ENCODE peak calls at places on chromosome 6, in ten cellular contexts. N, A, B, Q, H, K, T, F, D and S are unnamed samples.

GRCh38 chr6:140460267-140460666 is 1085.8 kb upstream of the CITED2 start:
- DNase-seq in D (no peak), T (no peak), N (no peak), F (no peak), B (no peak), H (peak), Q (no peak), A (no peak), K (no peak), S (no peak)

GRCh38 chr6:167676000-167676665 is 150.6 kb upstream of the AFDN start:
- DNase-seq in N (no peak), D (peak), K (no peak), A (no peak), B (no peak), Q (no peak), T (no peak), F (no peak), H (peak), S (no peak)

GRCh38 chr6:165849539-165850430 is 186.7 kb upstream of the PDE10A start:
- DNase-seq in A (no peak), D (peak), N (no peak), T (no peak), Q (no peak), F (no peak), H (no peak), K (no peak), B (no peak), S (no peak)

GRCh38 chr6:18586133-18586532 is 199.0 kb downstream of the RNF144B start:
- DNase-seq in B (no peak), K (no peak), F (no peak), A (no peak), T (no peak), Q (no peak), H (no peak), D (no peak), N (no peak), S (no peak)

GRCh38 chr6:6494677-6495076 is 93.8 kb upstream of the LY86 start:
- DNase-seq in F (peak), H (peak), B (peak), Q (peak), D (no peak), K (peak), T (peak), N (no peak), A (no peak), S (peak)

GRCh38 chr6:44268095-44268628 is 2.1 kb upstream of the TMEM151B start:
- DNase-seq in H (peak), A (peak), K (peak), T (peak), F (peak), N (peak), B (peak), D (peak), Q (peak), S (peak)

GRCh38 chr6:166488081-166488685 is 98.3 kb downstream of the RAMACL start:
- DNase-seq in F (peak), Q (peak), N (peak), B (no peak), H (peak), T (peak), D (peak), A (peak), K (peak), S (peak)

GRCh38 chr6:134630468-134631180 is 312.7 kb upstream of the SGK1 start:
- DNase-seq in F (peak), K (no peak), T (peak), H (peak), Q (peak), N (no peak), B (peak), A (no peak), D (no peak), S (peak)

GRCh38 chr6:144482142-144482541 is 197.0 kb downstream of the UTRN start:
- DNase-seq in F (peak), Q (peak), K (peak), H (peak), A (peak), D (peak), N (peak), T (peak), B (peak), S (peak)
- TF ChIP-seq CTCF in F (peak), Q (peak), K (peak), H (peak), A (peak), D (peak), N (peak), T (peak), B (peak), S (peak)

DNA sequence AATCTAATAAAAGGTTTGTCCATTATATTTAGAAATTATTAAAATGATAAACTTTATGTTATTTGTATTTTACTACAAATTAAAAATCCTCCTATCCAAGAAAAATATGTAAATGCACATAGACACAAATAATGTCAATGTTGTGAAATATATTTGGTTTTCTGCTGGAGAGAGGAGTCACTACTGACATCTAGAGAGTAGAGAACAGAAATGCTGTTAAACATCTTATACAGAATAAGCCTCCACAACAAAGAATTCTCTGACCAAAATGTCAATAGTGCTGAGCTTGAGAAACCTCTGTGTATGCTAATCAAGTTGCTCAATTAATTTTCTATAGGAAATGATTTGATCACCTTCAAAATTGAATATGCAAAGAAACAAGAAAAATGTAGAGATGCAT is 12.4 kb downstream of the HTR1B start:
- DNase-seq in F (no peak), Q (no peak), K (no peak), D (peak), B (no peak), N (no peak), A (no peak), H (no peak), T (no peak), S (no peak)
- TF ChIP-seq CTCF in F (no peak), Q (no peak), K (no peak), D (peak), B (no peak), N (peak), A (no peak), H (no peak), T (no peak), S (no peak)

GRCh38 chr6:67642582-67642981 is 992.5 kb upstream of the ADGRB3 start:
- DNase-seq in Q (no peak), B (peak), K (no peak), T (no peak), H (no peak), N (no peak), F (no peak), A (no peak), D (no peak), S (no peak)
- TF ChIP-seq CTCF in Q (no peak), B (no peak), K (no peak), T (no peak), H (no peak), N (no peak), F (no peak), A (no peak), D (no peak), S (no peak)

GRCh38 chr6:97437087-97437486 is 154.1 kb upstream of the MMS22L start:
- DNase-seq in H (no peak), T (no peak), F (no peak), D (peak), A (no peak), N (no peak), B (peak), K (no peak), Q (peak), S (peak)
- TF ChIP-seq CTCF in H (peak), T (no peak), F (peak), D (peak), A (no peak), N (peak), B (peak), K (no peak), Q (peak), S (peak)

DNA sequence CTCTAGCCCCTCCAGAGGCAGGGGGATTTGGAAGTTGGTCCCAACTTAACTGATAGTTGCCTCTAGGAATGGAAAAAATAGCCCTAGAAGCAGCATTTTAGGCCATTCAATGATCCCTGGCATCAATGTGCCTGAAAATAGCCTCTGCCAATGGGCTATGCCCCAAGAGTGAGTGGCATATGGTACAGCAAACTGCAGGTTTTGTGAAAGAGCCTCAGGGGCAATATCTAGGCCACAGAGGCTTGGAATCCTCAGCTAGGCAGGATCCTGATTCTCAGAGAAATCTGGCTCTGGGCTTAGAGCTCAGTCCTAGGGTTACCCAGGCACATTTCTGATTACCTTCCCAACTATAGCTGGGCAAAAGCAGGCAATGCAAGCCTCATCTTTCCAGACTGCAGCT is 104.4 kb upstream of the MOCS1 start:
- DNase-seq in T (no peak), F (no peak), B (no peak), K (no peak), N (no peak), D (no peak), H (no peak), Q (no peak), A (no peak), S (no peak)
- TF ChIP-seq CTCF in T (no peak), F (no peak), B (no peak), K (no peak), N (no peak), D (no peak), H (no peak), Q (no peak), A (no peak), S (no peak)

DNA sequence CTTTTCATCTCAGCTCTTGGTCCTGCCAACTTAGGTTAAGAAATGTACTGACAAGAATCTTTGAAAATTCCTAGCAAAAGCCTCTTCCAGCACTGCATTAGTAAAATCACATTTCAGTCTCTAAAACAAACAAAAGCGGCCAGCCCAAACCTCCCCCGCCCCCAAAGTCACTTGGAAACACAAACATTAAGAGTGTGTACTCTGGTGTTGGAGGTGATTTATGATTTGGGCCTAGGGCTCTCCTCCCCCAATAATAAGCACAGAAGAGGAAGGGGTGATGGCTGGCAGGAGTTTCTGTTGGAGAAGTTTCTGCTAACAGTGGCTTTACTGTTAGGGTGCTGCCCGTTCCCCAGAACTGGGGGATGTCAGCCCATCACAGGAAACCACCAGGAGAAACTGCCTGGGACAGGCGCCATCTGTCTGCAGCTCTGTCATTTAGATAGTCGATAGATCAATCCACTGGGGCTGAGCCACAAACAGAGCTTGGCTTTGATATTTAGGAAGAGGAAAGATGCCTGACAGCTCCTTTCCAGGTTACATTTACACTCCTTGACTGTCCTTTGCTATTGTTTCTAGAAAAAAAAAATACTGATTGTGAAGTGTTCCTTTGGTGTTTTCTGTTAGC is 199.5 kb downstream of the CD83 start:
- DNase-seq in Q (peak), F (no peak), T (peak), N (no peak), K (no peak), B (peak), H (peak), A (no peak), D (no peak), S (peak)
- TF ChIP-seq CTCF in Q (peak), F (no peak), T (no peak), N (peak), K (no peak), B (peak), H (no peak), A (no peak), D (no peak), S (peak)

DNA sequence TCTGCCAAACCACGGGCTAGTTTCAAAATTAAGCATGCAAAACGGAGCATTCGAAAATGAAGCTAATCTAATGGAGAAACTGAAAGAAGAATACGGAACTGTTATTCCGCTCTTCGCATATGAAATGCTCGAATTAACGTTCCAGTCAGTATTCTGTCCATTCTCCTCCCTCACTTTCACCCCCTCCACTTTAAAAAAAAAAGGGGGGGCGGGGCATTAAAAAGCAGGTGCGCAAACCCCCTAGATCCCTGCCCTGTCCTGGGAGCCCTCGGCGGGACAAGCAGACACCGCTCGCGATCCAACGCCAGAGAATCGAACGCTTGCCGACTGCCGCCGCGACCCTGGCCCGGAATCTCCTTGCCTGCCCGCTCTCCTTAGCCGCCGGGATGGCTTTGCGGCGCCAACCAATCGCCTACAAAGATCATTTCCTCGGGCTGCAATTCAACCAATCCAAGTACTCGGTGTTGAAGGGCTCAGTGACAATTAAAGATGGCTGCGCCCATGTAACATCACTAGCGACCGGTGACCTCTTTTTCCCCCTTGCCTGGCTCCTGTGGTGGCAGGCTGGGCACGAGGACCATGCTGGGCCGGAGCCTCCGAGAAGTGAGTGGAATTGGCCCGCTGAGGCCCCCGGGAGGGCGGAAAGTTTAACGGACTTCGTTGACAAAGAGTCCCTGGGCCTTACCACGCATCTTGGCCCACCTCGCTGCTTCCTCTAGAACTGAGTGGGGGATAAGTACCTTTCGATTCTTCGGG is at the start of the genes QRSL1 and RTN4IP1:
- DNase-seq in N (peak), Q (peak), K (peak), F (peak), A (peak), D (peak), H (peak), T (peak), B (peak), S (peak)
- TF ChIP-seq CTCF in N (no peak), Q (no peak), K (no peak), F (no peak), A (no peak), D (no peak), H (no peak), T (no peak), B (no peak), S (no peak)

GRCh38 chr6:328184-328670 is 35.9 kb downstream of the DUSP22 start:
- DNase-seq in D (peak), A (no peak), T (peak), F (peak), K (no peak), Q (peak), B (peak), H (peak), N (peak), S (peak)
- TF ChIP-seq CTCF in D (no peak), A (no peak), T (no peak), F (no peak), K (no peak), Q (no peak), B (no peak), H (no peak), N (no peak), S (no peak)

DNA sequence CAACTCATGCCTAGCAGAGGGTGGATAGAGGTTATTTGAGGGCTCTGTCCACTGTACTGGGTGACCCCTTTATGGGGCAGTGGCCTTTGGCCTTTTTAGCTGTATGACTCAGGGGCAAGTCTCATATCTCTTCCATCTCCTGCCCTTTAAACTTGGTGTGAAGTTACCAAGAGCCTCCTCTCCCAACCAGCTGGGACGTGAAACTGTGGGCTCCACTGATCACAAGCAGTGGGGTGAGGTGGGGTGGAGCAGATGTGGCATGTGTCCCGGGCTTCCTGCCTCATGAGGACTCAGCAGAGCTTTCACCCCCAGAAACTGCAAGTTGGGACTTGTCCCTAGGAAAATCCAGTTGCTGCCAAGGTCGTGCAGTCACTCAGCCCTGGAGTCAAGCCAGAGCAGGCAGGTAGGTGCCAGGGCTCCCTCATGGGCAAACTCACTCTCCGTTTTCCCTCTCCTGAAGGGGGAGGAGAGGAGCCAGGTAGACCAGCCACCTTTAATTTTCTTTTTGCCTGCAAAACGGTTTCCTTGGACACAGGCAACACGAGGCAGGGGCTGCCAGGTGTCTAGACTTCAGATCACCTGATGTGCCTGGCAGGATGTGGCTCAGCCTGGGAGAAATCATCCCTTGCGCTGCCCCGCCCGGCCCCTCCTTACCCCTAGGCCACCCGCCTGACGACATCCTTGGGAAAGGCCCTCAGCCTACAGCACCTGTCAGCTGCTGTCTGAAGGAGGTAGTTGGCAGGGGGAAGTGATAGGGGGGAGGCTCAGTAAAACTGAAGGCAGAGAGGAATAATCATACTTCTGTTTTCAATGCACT is 4.0 kb downstream of the CDKN1A start:
- DNase-seq in B (peak), T (peak), D (no peak), H (peak), A (peak), Q (peak), K (peak), F (peak), N (no peak), S (peak)
- TF ChIP-seq CTCF in B (no peak), T (no peak), D (no peak), H (no peak), A (no peak), Q (no peak), K (no peak), F (no peak), N (no peak), S (no peak)